ENCODE peak calls at places on chromosome 7, in four cellular contexts. T is K562, J is HepG2, F is GM12878. E is an unnamed sample.

GRCh38 chr7:126937196-126937595 is 315.5 kb downstream of the GRM8 start:
- DNase-seq in T (no peak), J (no peak), F (no peak), E (no peak)

GRCh38 chr7:149855368-149856305 is 17.5 kb downstream of the ZNF862 start:
- DNase-seq in T (peak; percentile 78), J (peak; percentile 30), F (no peak), E (no peak)

GRCh38 chr7:77383333-77383740 is 32.8 kb downstream of the GSAP start:
- DNase-seq in T (no peak), J (peak; percentile 11), F (no peak), E (no peak)

GRCh38 chr7:137667633-137668387 is 179.0 kb downstream of the DGKI start:
- DNase-seq in T (no peak), J (no peak), F (no peak), E (peak; percentile 11)

GRCh38 chr7:2730846-2731770 is 43.1 kb downstream of the AMZ1 start:
- DNase-seq in T (no peak), J (no peak), F (no peak), E (no peak)

GRCh38 chr7:154183946-154184345 is 131.7 kb downstream of the DPP6 start:
- DNase-seq in T (no peak), J (no peak), F (no peak), E (no peak)

GRCh38 chr7:27235387-27236052 is 7.1 kb upstream of the EVX1 start:
- DNase-seq in T (peak; percentile 30), J (peak; percentile 13), F (no peak), E (peak; percentile 70)

GRCh38 chr7:127667751-127668530 is 15.9 kb downstream of the SND1 start:
- DNase-seq in T (no peak), J (no peak), F (no peak), E (no peak)

GRCh38 chr7:33965116-33965827 is 59.9 kb downstream of the BMPER start:
- DNase-seq in T (no peak), J (no peak), F (no peak), E (no peak)

GRCh38 chr7:82697897-82698296 is 254.3 kb upstream of the CACNA2D1 start:
- DNase-seq in T (no peak), J (no peak), F (no peak), E (peak; percentile 35)

GRCh38 chr7:2290877-2291276 is 23.4 kb downstream of the SNX8 start:
- DNase-seq in T (no peak), J (no peak), F (no peak), E (no peak)

GRCh38 chr7:105675873-105676484 is 94.7 kb upstream of the EFCAB10 start:
- DNase-seq in T (no peak), J (no peak), F (no peak), E (no peak)

GRCh38 chr7:154919324-154920222 is 83.4 kb downstream of the PAXIP1 start:
- DNase-seq in T (no peak), J (no peak), F (no peak), E (no peak)

GRCh38 chr7:29139191-29139590 is 7.1 kb downstream of the CPVL start:
- DNase-seq in T (no peak), J (no peak), F (no peak), E (no peak)

GRCh38 chr7:121278120-121279021 is 50.4 kb upstream of the WNT16 start:
- DNase-seq in T (peak; percentile 39), J (no peak), F (peak; percentile 86), E (no peak)

GRCh38 chr7:42197391-42197790 is 39.6 kb downstream of the GLI3 start:
- DNase-seq in T (no peak), J (no peak), F (no peak), E (no peak)

GRCh38 chr7:13641699-13642098 is 347.8 kb downstream of the ETV1 start:
- DNase-seq in T (no peak), J (no peak), F (no peak), E (no peak)

GRCh38 chr7:50473531-50473930 is 23.4 kb upstream of the FIGNL1 start:
- DNase-seq in T (no peak), J (no peak), F (no peak), E (no peak)

GRCh38 chr7:2607122-2607912 is 24.5 kb upstream of the TTYH3 start:
- DNase-seq in T (no peak), J (no peak), F (no peak), E (no peak)

GRCh38 chr7:117004899-117005298 is 51.6 kb downstream of the ST7 start:
- DNase-seq in T (no peak), J (no peak), F (no peak), E (no peak)

GRCh38 chr7:77310982-77311381 is 105.2 kb downstream of the GSAP start:
- DNase-seq in T (no peak), J (no peak), F (no peak), E (no peak)

GRCh38 chr7:22153427-22154106 is 203.4 kb downstream of the RAPGEF5 start:
- DNase-seq in T (no peak), J (no peak), F (no peak), E (no peak)

GRCh38 chr7:1550005-1550845 is 5.8 kb downstream of the TMEM184A start:
- DNase-seq in T (no peak), J (no peak), F (no peak), E (no peak)

GRCh38 chr7:134699871-134700270 is 53.2 kb downstream of the BPGM start:
- DNase-seq in T (no peak), J (no peak), F (no peak), E (no peak)

GRCh38 chr7:155003215-155003999 is 483 bp upstream of the PAXIP1 start:
- DNase-seq in T (peak; percentile 99), J (peak; percentile 63), F (no peak), E (peak; percentile 86)

GRCh38 chr7:92720604-92721350 is 115.6 kb downstream of the CDK6 start:
- DNase-seq in T (no peak), J (no peak), F (no peak), E (no peak)

DNA sequence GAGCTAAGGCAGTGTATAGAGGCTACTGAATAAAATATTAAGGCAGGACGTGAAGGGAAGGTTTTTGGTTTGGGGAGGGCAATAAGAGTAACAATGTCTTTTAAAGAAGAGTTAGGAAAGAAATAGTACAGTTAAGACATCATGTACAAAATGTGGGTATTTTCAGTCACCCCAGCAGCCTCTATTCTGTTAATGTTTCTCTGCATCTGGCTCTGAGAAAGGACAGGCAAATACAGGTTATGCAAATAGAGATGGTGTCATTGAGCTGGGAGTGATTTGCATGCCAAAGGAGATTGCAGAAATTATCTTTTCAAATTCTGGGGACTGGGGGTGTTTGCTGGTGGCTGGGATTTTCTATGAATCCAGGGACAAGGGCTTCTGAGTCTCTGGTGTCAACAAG is 6.7 kb upstream of the TAS2R60 start:
- DNase-seq in T (no peak), J (no peak), F (no peak), E (no peak)
- TF ChIP-seq POLR2AphosphoS2 in T (no peak), J (no peak), F (no peak), E (no peak)

GRCh38 chr7:129454249-129454551 is 20.0 kb downstream of the STRIP2 start:
- DNase-seq in T (no peak), J (no peak), F (no peak), E (no peak)
- TF ChIP-seq POLR2AphosphoS2 in T (no peak), J (no peak), F (no peak), E (no peak)

GRCh38 chr7:139669106-139670061 is 108.4 kb downstream of the HIPK2 start:
- DNase-seq in T (no peak), J (no peak), F (no peak), E (no peak)
- TF ChIP-seq POLR2AphosphoS2 in T (no peak), J (no peak), F (no peak), E (no peak)

DNA sequence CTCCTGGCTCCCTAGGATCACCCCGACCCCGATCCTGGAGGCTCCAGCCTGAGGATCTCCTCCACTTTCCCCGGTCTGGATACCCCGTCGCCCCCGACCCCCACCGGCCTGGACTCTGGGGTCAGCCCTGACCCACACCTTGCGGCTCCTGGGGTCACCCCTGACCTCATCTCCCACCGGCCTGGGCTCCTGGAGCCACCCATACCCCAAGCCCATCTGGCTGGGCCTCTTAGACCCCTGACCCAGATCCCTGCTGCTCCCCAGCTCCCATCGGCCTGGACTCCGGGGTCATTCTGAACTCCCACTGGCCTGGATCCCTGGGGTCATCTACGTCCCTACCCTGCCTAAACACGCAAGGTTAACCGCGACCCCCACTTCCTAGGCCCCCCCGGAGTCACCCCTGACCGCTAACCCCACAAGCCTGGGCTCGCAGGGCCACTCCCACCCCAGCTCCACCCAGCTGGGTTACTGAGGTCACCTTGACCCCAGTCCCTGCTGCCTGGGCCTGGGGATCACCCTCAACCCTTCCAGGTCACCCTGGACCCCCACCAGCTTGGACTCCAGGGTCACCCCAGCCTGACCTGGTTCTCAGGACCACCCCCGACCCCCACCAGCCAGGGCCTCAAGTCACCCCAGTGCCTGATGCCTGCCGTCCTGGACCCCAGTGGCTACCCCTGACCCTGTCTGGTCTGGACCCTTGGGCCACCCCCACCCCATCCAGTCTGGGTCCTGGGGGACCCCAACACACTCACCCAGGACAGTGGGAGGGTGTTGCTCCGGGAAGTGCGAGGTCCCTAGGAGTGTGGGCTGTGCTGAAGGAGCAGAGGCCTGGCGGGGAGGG is 1.2 kb downstream of the FOXK1 start:
- DNase-seq in T (peak; percentile 51), J (no peak), F (no peak), E (no peak)
- TF ChIP-seq POLR2AphosphoS2 in T (no peak), J (no peak), F (no peak), E (no peak)

GRCh38 chr7:106811472-106811871 is 53.6 kb upstream of the PIK3CG start:
- DNase-seq in T (no peak), J (no peak), F (no peak), E (no peak)

GRCh38 chr7:106814887-106815286 is 50.2 kb upstream of the PIK3CG start:
- DNase-seq in T (no peak), J (no peak), F (no peak), E (no peak)

GRCh38 chr7:106817098-106817497 is 48.0 kb upstream of the PIK3CG start:
- DNase-seq in T (no peak), J (no peak), F (no peak), E (no peak)

GRCh38 chr7:106812027-106812643 is 52.9 kb upstream of the PIK3CG start:
- DNase-seq in T (no peak), J (no peak), F (no peak), E (no peak)

DNA sequence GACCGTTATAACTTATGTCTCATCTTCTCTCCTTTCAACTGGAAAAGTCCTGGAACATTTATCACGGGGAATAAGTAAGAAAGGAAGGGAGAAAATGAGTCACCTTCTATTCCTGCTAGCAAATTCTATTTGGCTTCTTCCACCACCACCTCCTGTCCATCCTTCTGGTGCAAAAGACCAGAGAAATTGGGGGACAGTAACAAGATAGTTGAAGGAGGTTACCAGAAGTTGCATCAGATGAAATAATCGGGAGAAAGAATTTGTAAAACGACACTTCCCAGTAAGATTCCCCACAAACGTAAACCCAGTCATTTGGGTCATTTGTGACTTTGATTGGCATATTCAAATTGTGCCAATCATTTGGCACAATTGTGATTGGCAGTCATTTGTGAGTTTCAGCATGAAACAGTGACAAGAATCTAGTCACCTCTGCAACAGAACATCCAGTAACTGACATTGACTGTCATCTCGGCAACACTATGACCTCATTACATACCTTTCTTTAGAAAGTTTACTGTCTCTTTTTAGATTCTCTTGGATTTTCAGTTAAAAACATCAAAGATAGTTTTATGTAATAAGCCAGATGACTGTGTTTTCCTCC is 51.3 kb upstream of the PIK3CG start:
- DNase-seq in T (no peak), J (no peak), F (no peak), E (no peak)
- TF ChIP-seq POLR2AphosphoS2 in T (no peak), J (no peak), F (no peak), E (no peak)

E was measured in A549.